ENCODE peak calls at places on chromosomes 3 and 15, in nine cellular contexts. One of them, this sample, is unnamed.

GRCh38 chr15:62506217-62506805 is 341.2 kb upstream of the C2CD4B start:
- DNase-seq in cardiac fibroblast: peak
- DNase-seq in EH: peak
- DNase-seq in endothelial cell: no peak
- DNase-seq in small intestine: no peak
- DNase-seq in islet precursor cell: no peak
- DNase-seq in left ventricle myocardium superior: no peak
- DNase-seq in naive thymus-derived CD8-positive, alpha-beta T cell: no peak
- DNase-seq in nephron progenitor cell: no peak
- DNase-seq in this sample: peak

GRCh38 chr3:71152892-71153265 is 430.6 kb downstream of the FOXP1 start:
- DNase-seq in cardiac fibroblast: no peak
- DNase-seq in EH: no peak
- DNase-seq in endothelial cell: no peak
- DNase-seq in small intestine: peak
- DNase-seq in islet precursor cell: no peak
- DNase-seq in left ventricle myocardium superior: no peak
- DNase-seq in naive thymus-derived CD8-positive, alpha-beta T cell: no peak
- DNase-seq in nephron progenitor cell: no peak
- DNase-seq in this sample: peak

GRCh38 chr3:97958396-97958795 is 13.8 kb downstream of the RIOX2 start:
- DNase-seq in cardiac fibroblast: peak
- DNase-seq in EH: peak
- DNase-seq in endothelial cell: no peak
- DNase-seq in small intestine: no peak
- DNase-seq in islet precursor cell: no peak
- DNase-seq in left ventricle myocardium superior: no peak
- DNase-seq in naive thymus-derived CD8-positive, alpha-beta T cell: no peak
- DNase-seq in nephron progenitor cell: no peak
- DNase-seq in this sample: no peak

GRCh38 chr3:119810018-119810435 is 28.1 kb downstream of the NR1I2 start:
- DNase-seq in cardiac fibroblast: peak
- DNase-seq in EH: peak
- DNase-seq in endothelial cell: no peak
- DNase-seq in small intestine: no peak
- DNase-seq in islet precursor cell: no peak
- DNase-seq in left ventricle myocardium superior: peak
- DNase-seq in naive thymus-derived CD8-positive, alpha-beta T cell: peak
- DNase-seq in nephron progenitor cell: no peak
- DNase-seq in this sample: no peak

GRCh38 chr3:88034876-88035275 is 23.9 kb downstream of the CGGBP1 start:
- DNase-seq in cardiac fibroblast: no peak
- DNase-seq in EH: no peak
- DNase-seq in endothelial cell: no peak
- DNase-seq in small intestine: no peak
- DNase-seq in islet precursor cell: no peak
- DNase-seq in left ventricle myocardium superior: no peak
- DNase-seq in naive thymus-derived CD8-positive, alpha-beta T cell: no peak
- DNase-seq in nephron progenitor cell: no peak
- DNase-seq in this sample: no peak

GRCh38 chr3:33787328-33788009 is 11.0 kb upstream of the PDCD6IP start:
- DNase-seq in cardiac fibroblast: peak
- DNase-seq in EH: peak
- DNase-seq in endothelial cell: peak
- DNase-seq in small intestine: peak
- DNase-seq in islet precursor cell: peak
- DNase-seq in left ventricle myocardium superior: peak
- DNase-seq in naive thymus-derived CD8-positive, alpha-beta T cell: peak
- DNase-seq in nephron progenitor cell: peak
- DNase-seq in this sample: peak

GRCh38 chr3:98115717-98116116 is 14.8 kb upstream of the OR5H1 start:
- DNase-seq in cardiac fibroblast: no peak
- DNase-seq in EH: no peak
- DNase-seq in endothelial cell: no peak
- DNase-seq in small intestine: no peak
- DNase-seq in islet precursor cell: no peak
- DNase-seq in left ventricle myocardium superior: no peak
- DNase-seq in naive thymus-derived CD8-positive, alpha-beta T cell: no peak
- DNase-seq in nephron progenitor cell: no peak
- DNase-seq in this sample: no peak

GRCh38 chr3:102090646-102091045 is 241.3 kb downstream of the NFKBIZ start:
- DNase-seq in cardiac fibroblast: peak
- DNase-seq in EH: peak
- DNase-seq in endothelial cell: no peak
- DNase-seq in small intestine: no peak
- DNase-seq in islet precursor cell: no peak
- DNase-seq in left ventricle myocardium superior: no peak
- DNase-seq in naive thymus-derived CD8-positive, alpha-beta T cell: no peak
- DNase-seq in nephron progenitor cell: no peak
- DNase-seq in this sample: no peak

GRCh38 chr3:36303286-36303685 is 77.0 kb upstream of the STAC start:
- DNase-seq in cardiac fibroblast: peak
- DNase-seq in EH: no peak
- DNase-seq in endothelial cell: no peak
- DNase-seq in small intestine: no peak
- DNase-seq in islet precursor cell: no peak
- DNase-seq in left ventricle myocardium superior: no peak
- DNase-seq in naive thymus-derived CD8-positive, alpha-beta T cell: no peak
- DNase-seq in nephron progenitor cell: no peak
- DNase-seq in this sample: no peak

GRCh38 chr3:13379191-13379830 is 40.8 kb downstream of the NUP210 start:
- DNase-seq in cardiac fibroblast: peak
- DNase-seq in EH: peak
- DNase-seq in endothelial cell: no peak
- DNase-seq in small intestine: no peak
- DNase-seq in islet precursor cell: peak
- DNase-seq in left ventricle myocardium superior: peak
- DNase-seq in naive thymus-derived CD8-positive, alpha-beta T cell: no peak
- DNase-seq in nephron progenitor cell: no peak
- DNase-seq in this sample: no peak

GRCh38 chr15:31586841-31587240 is 260.2 kb downstream of the KLF13 start:
- DNase-seq in cardiac fibroblast: no peak
- DNase-seq in EH: peak
- DNase-seq in endothelial cell: no peak
- DNase-seq in small intestine: no peak
- DNase-seq in islet precursor cell: no peak
- DNase-seq in left ventricle myocardium superior: no peak
- DNase-seq in naive thymus-derived CD8-positive, alpha-beta T cell: no peak
- DNase-seq in nephron progenitor cell: no peak
- DNase-seq in this sample: no peak

GRCh38 chr3:78818161-78818985 is 949.4 kb downstream of the ROBO1 start:
- DNase-seq in cardiac fibroblast: no peak
- DNase-seq in EH: no peak
- DNase-seq in endothelial cell: no peak
- DNase-seq in small intestine: no peak
- DNase-seq in islet precursor cell: no peak
- DNase-seq in left ventricle myocardium superior: no peak
- DNase-seq in naive thymus-derived CD8-positive, alpha-beta T cell: no peak
- DNase-seq in nephron progenitor cell: no peak
- DNase-seq in this sample: no peak